ENCODE peak calls at places on chromosomes 4 and X, in ten cellular contexts. O, U, H, Y, L, Q, F, C, W and M are unnamed samples.

GRCh38 chr4:122577189-122577553 is 43.7 kb downstream of the IL21 start:
- DNase-seq in O (no peak), U (no peak), H (no peak), Y (no peak), L (no peak), Q (no peak), F (no peak), C (no peak), W (no peak), M (no peak)

GRCh38 chrX:140172401-140172800 is 207.1 kb upstream of the CXorf66 start:
- DNase-seq in O (no peak), U (no peak), H (no peak), Y (no peak), L (no peak), Q (no peak), F (no peak), C (no peak), W (no peak), M (no peak)

GRCh38 chrX:129959493-129959832 is 23.0 kb upstream of the BCORL1 start:
- DNase-seq in O (no peak), U (no peak), H (no peak), Y (no peak), L (no peak), Q (no peak), F (no peak), C (no peak), W (no peak), M (no peak)

GRCh38 chr4:76545161-76545884 is 110.3 kb downstream of the SHROOM3 start:
- DNase-seq in O (no peak), U (no peak), H (no peak), Y (no peak), L (no peak), Q (no peak), F (no peak), C (no peak), W (no peak), M (no peak)

GRCh38 chr4:107210450-107211239 is 174.5 kb upstream of the DKK2 start:
- DNase-seq in O (no peak), U (no peak), H (no peak), Y (no peak), L (no peak), Q (no peak), F (no peak), C (no peak), W (no peak), M (no peak)

GRCh38 chr4:153257151-153257620 is 52.9 kb downstream of the TRIM2 start:
- DNase-seq in O (peak), U (no peak), H (peak), Y (no peak), L (no peak), Q (peak), F (no peak), C (no peak), W (peak), M (no peak)

GRCh38 chr4:31461425-31461824 is 741.3 kb downstream of the PCDH7 start:
- DNase-seq in O (peak), U (no peak), H (no peak), Y (no peak), L (no peak), Q (no peak), F (no peak), C (no peak), W (peak), M (no peak)

GRCh38 chr4:18398661-18399060 is 377.1 kb upstream of the LCORL start:
- DNase-seq in O (no peak), U (no peak), H (no peak), Y (no peak), L (no peak), Q (peak), F (no peak), C (no peak), W (no peak), M (no peak)

GRCh38 chr4:109764376-109764775 is 34.5 kb upstream of the PLA2G12A start:
- DNase-seq in O (no peak), U (no peak), H (no peak), Y (no peak), L (no peak), Q (no peak), F (no peak), C (no peak), W (no peak), M (no peak)

GRCh38 chr4:168124008-168124641 is 31.8 kb downstream of the ANXA10 start:
- DNase-seq in O (peak), U (no peak), H (no peak), Y (no peak), L (no peak), Q (no peak), F (no peak), C (no peak), W (peak), M (no peak)

GRCh38 chr4:136505020-136505419 is 1027.3 kb downstream of the PCDH18 start:
- DNase-seq in O (no peak), U (no peak), H (no peak), Y (no peak), L (no peak), Q (no peak), F (no peak), C (no peak), W (no peak), M (no peak)

GRCh38 chr4:25069014-25069413 is 38.3 kb upstream of the LGI2 start:
- DNase-seq in O (no peak), U (no peak), H (peak), Y (no peak), L (no peak), Q (no peak), F (no peak), C (peak), W (no peak), M (no peak)

GRCh38 chr4:176879370-176880116 is 86.8 kb upstream of the VEGFC start:
- DNase-seq in O (no peak), U (no peak), H (no peak), Y (no peak), L (no peak), Q (no peak), F (no peak), C (no peak), W (no peak), M (no peak)

GRCh38 chr4:102503301-102503746 is 2.2 kb downstream of the NFKB1 start:
- DNase-seq in O (no peak), U (no peak), H (peak), Y (no peak), L (no peak), Q (no peak), F (no peak), C (no peak), W (no peak), M (no peak)

GRCh38 chr4:110071466-110071865 is 126.9 kb downstream of the ELOVL6 start:
- DNase-seq in O (no peak), U (no peak), H (no peak), Y (no peak), L (no peak), Q (no peak), F (no peak), C (no peak), W (no peak), M (no peak)